ENCODE peak calls at places on chromosomes 5 and 9, in five cellular contexts. L, U, F, K and V are unnamed samples.

GRCh38 chr5:173920024-173920753 is 32.0 kb downstream of the CPEB4 start:
- DNase-seq in L (no peak), U (no peak), F (no peak), K (no peak), V (no peak)

GRCh38 chr5:55363861-55364260 is 56.1 kb downstream of the MTREX start:
- DNase-seq in L (no peak), U (no peak), F (no peak), K (no peak), V (no peak)

GRCh38 chr9:124044448-124044847 is 32.9 kb downstream of the LHX2 start:
- DNase-seq in L (no peak), U (no peak), F (no peak), K (no peak), V (no peak)

GRCh38 chr9:101093620-101094019 is 65.1 kb downstream of the PLPPR1 start:
- DNase-seq in L (no peak), U (no peak), F (no peak), K (no peak), V (no peak)

GRCh38 chr5:50751064-50751657 is 84.7 kb downstream of the PARP8 start:
- DNase-seq in L (no peak), U (peak; percentile 35), F (peak; percentile 20), K (peak; percentile 25), V (peak; percentile 38)

GRCh38 chr9:106745457-106745856 is 117.5 kb upstream of the ZNF462 start:
- DNase-seq in L (no peak), U (no peak), F (no peak), K (no peak), V (no peak)

GRCh38 chr5:178793156-178793555 is 62.7 kb upstream of the ZNF354A start:
- DNase-seq in L (no peak), U (no peak), F (no peak), K (no peak), V (no peak)

GRCh38 chr9:98614941-98615340 is 93.8 kb downstream of the GABBR2 start:
- DNase-seq in L (no peak), U (no peak), F (no peak), K (no peak), V (no peak)

GRCh38 chr5:51398875-51399635 is 15.8 kb downstream of the ISL1 start:
- DNase-seq in L (no peak), U (no peak), F (peak; percentile 30), K (no peak), V (no peak)

GRCh38 chr5:143968071-143968878 is 156.3 kb downstream of the HMHB1 start:
- DNase-seq in L (no peak), U (peak; percentile 48), F (peak; percentile 34), K (peak; percentile 82), V (peak; percentile 44)

GRCh38 chr9:89790542-89791109 is 185.8 kb downstream of the GADD45G start:
- DNase-seq in L (no peak), U (no peak), F (no peak), K (no peak), V (no peak)

GRCh38 chr5:134132372-134133212 is 18.1 kb downstream of the TCF7 start:
- DNase-seq in L (peak; percentile 5), U (no peak), F (no peak), K (no peak), V (peak; percentile 70)

GRCh38 chr5:149497357-149497756 is 53.9 kb downstream of the CSNK1A1 start:
- DNase-seq in L (no peak), U (no peak), F (no peak), K (no peak), V (no peak)

GRCh38 chr9:109868222-109868621 is 88.2 kb downstream of the PALM2AKAP2 start:
- DNase-seq in L (no peak), U (no peak), F (no peak), K (no peak), V (no peak)

GRCh38 chr9:124465736-124466135 is 15.5 kb downstream of the ADGRD2 start:
- DNase-seq in L (no peak), U (no peak), F (no peak), K (no peak), V (no peak)

GRCh38 chr9:42852133-42852532 is 668.7 kb downstream of the SPATA31A6 start:
- DNase-seq in L (no peak), U (no peak), F (peak; percentile 75), K (no peak), V (peak; percentile 3)
- TF ChIP-seq CTCF in L (peak; percentile 6), U (peak; percentile 47), F (no peak), K (no peak), V (no peak)

DNA sequence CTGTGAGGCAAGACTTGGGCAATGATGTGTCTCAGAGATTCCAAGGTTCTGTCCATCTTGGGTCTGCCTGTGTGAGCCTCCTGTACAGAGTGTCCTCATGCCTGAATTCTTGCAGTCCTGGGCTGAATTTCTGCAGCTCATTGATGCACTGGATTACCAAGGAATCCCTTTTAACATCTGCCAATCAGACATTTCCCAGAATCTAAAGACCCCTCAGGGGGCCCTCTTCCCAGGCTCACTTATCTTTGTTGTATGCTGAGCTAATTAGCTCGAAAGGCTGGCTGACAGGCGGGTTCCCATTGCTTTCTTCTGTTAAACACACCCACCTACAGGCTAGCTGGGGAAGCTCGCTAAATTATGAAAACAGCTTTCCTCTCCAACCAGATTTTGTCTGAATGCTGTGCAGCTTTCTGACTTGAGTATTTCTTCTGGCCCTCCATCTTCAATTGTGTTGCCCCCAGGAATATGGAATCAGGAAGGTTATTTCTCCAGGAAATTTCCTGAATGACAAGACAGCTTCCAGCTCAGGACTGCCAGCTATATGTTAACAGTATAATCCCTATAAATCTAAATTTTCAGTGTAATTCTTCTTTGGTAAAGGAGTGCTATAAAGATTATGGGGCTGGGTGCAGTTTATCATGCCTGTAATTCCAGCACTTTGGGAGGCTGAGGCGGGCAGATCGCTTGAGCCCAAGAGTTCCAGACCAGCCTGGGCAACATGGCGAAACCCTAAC is at the start of gene LIX1:
- DNase-seq in L (peak; percentile 58), U (no peak), F (peak; percentile 45), K (no peak), V (peak; percentile 58)
- TF ChIP-seq CTCF in L (peak; percentile 74), U (peak; percentile 75), F (peak; percentile 40), K (peak; percentile 61), V (peak; percentile 37)

DNA sequence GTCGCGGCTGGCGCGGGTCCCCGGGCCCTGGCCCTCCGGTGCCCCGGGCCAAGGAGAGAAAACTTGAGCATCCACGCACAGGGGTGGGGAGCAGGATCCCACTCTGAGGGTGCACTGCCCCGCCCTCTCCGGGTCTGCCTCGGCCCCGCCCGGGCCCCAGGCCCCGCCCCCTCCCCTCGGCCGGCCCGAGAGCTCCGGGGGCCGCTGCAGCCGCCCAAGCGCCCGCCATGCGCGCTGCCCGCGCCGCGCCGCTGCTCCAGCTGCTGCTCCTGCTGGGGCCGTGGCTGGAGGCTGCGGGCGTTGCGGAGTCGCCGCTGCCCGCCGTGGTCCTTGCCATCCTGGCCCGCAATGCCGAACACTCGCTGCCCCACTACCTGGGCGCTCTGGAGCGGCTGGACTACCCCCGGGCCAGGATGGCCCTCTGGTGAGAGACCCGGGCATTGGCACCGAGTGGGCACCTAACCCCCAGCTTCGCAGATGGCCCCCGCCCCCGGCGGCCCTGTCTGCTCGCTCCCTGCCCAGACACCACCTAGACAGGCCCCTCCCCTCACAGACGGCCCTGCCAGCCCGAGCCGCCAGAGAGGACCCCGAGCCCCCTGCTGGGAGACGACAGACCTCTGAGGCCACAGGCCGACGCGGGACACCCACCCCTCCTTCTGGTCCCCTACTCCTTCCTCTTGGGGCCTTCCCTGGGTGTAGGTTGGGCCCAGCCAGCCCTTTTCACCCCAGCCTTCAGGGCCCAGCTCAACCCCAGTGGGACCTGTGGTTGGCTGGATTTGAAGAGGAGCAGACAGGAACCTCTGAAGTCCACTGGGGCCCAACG is at the start of gene CERCAM:
- DNase-seq in L (no peak), U (no peak), F (peak; percentile 50), K (no peak), V (peak; percentile 94)
- TF ChIP-seq CTCF in L (no peak), U (no peak), F (no peak), K (no peak), V (no peak)

GRCh38 chr9:132168851-132169250 is 7.0 kb downstream of the NTNG2 start:
- DNase-seq in L (no peak), U (no peak), F (no peak), K (no peak), V (no peak)

GRCh38 chr9:132168347-132168746 is 6.5 kb downstream of the NTNG2 start:
- DNase-seq in L (peak; percentile 77), U (no peak), F (no peak), K (no peak), V (no peak)

GRCh38 chr9:132171702-132172101 is 9.8 kb downstream of the NTNG2 start:
- DNase-seq in L (no peak), U (no peak), F (no peak), K (no peak), V (no peak)

GRCh38 chr9:132172185-132172584 is 10.3 kb downstream of the NTNG2 start:
- DNase-seq in L (no peak), U (no peak), F (no peak), K (no peak), V (no peak)

GRCh38 chr9:132169672-132170392 is 8.0 kb downstream of the NTNG2 start:
- DNase-seq in L (no peak), U (no peak), F (peak; percentile 54), K (no peak), V (peak; percentile 74)
- TF ChIP-seq CTCF in L (peak; percentile 86), U (peak; percentile 91), F (peak; percentile 82), K (peak; percentile 88), V (peak; percentile 69)

GRCh38 chr9:126335837-126336236 is 9.2 kb downstream of the MVB12B start:
- DNase-seq in L (no peak), U (no peak), F (no peak), K (no peak), V (no peak)
- TF ChIP-seq CTCF in L (no peak), U (no peak), F (no peak), K (no peak), V (no peak)